ENCODE peak calls at places on chromosomes 7 and 10, in five cellular contexts. S, O, E, H and U are unnamed samples.

GRCh38 chr10:31261502-31262311 is 57.3 kb upstream of the ZEB1 start:
- DNase-seq in S (no peak), O (peak; percentile 78), E (no peak), H (no peak), U (no peak)

GRCh38 chr10:110387983-110388681 is 83.4 kb upstream of the SMNDC1 start:
- DNase-seq in S (no peak), O (no peak), E (no peak), H (no peak), U (no peak)

GRCh38 chr10:124647421-124648130 is 96.6 kb downstream of the FAM53B start:
- DNase-seq in S (no peak), O (peak; percentile 45), E (no peak), H (no peak), U (no peak)

GRCh38 chr10:100374137-100374655 is 27.2 kb downstream of the SCD start:
- DNase-seq in S (no peak), O (no peak), E (peak; percentile 63), H (no peak), U (no peak)

GRCh38 chr7:113797420-113797995 is 121.3 kb downstream of the PPP1R3A start:
- DNase-seq in S (no peak), O (no peak), E (no peak), H (no peak), U (no peak)

GRCh38 chr7:27739301-27739913 is 555 bp upstream of the TAX1BP1 start:
- DNase-seq in S (no peak), O (no peak), E (no peak), H (peak; percentile 24), U (peak; percentile 57)

GRCh38 chr7:33432825-33433224 is 303.5 kb downstream of the BBS9 start:
- DNase-seq in S (no peak), O (no peak), E (no peak), H (no peak), U (no peak)

GRCh38 chr10:109393425-109393824 is 529.9 kb downstream of the XPNPEP1 start:
- DNase-seq in S (no peak), O (no peak), E (no peak), H (no peak), U (no peak)

GRCh38 chr10:104143829-104144228 is 21.9 kb downstream of the SFR1 start:
- DNase-seq in S (no peak), O (no peak), E (no peak), H (no peak), U (no peak)

GRCh38 chr10:43957267-43958070 is 308.8 kb upstream of the ZNF32 start:
- DNase-seq in S (no peak), O (no peak), E (no peak), H (no peak), U (no peak)

GRCh38 chr7:43308913-43309789 is 196.7 kb downstream of the HECW1 start:
- DNase-seq in S (no peak), O (no peak), E (no peak), H (no peak), U (no peak)

GRCh38 chr10:89364533-89364932 is 13.3 kb upstream of the IFIT1B start:
- DNase-seq in S (no peak), O (no peak), E (no peak), H (no peak), U (no peak)

GRCh38 chr10:117543245-117543998 is 876 bp downstream of the EMX2 start:
- DNase-seq in S (peak; percentile 80), O (no peak), E (no peak), H (no peak), U (no peak)

GRCh38 chr7:135966341-135967043 is 10.7 kb downstream of the MTPN start:
- DNase-seq in S (no peak), O (no peak), E (no peak), H (no peak), U (no peak)

GRCh38 chr10:43315096-43315495 is 48.2 kb upstream of the RASGEF1A start:
- DNase-seq in S (no peak), O (no peak), E (peak; percentile 20), H (no peak), U (no peak)

GRCh38 chr7:134419875-134420274 is 39.0 kb downstream of the AKR1B1 start:
- DNase-seq in S (no peak), O (no peak), E (no peak), H (no peak), U (no peak)

GRCh38 chr7:119996634-119997033 is 276.3 kb upstream of the KCND2 start:
- DNase-seq in S (no peak), O (peak; percentile 12), E (no peak), H (no peak), U (no peak)

GRCh38 chr7:11355571-11355970 is 381.9 kb downstream of the PHF14 start:
- DNase-seq in S (no peak), O (no peak), E (no peak), H (no peak), U (no peak)

GRCh38 chr7:28595779-28596178 is 183.5 kb downstream of the CREB5 start:
- DNase-seq in S (no peak), O (no peak), E (no peak), H (no peak), U (no peak)

GRCh38 chr10:19730848-19731247 is 85.4 kb upstream of the PLXDC2 start:
- DNase-seq in S (no peak), O (peak; percentile 33), E (no peak), H (no peak), U (no peak)

GRCh38 chr7:116687801-116688201 is 15.8 kb downstream of the MET start:
- DNase-seq in S (no peak), O (peak; percentile 32), E (no peak), H (no peak), U (no peak)

GRCh38 chr10:80144302-80145131 is 12.0 kb downstream of the PLAC9 start:
- DNase-seq in S (no peak), O (no peak), E (no peak), H (no peak), U (peak; percentile 29)

GRCh38 chr7:54960517-54960916 is 58.3 kb upstream of the EGFR start:
- DNase-seq in S (no peak), O (no peak), E (no peak), H (no peak), U (no peak)

GRCh38 chr7:131521651-131522163 is 34.7 kb downstream of the PODXL start:
- DNase-seq in S (no peak), O (no peak), E (no peak), H (no peak), U (no peak)